ENCODE peak calls at places on chromosomes 16 and 17, in six cellular contexts. One of them, this sample, is unnamed.

GRCh38 chr17:13597723-13598347 is 3.9 kb downstream of the HS3ST3A1 start:
- DNase-seq in brain microvascular endothelial cell: no peak
- DNase-seq in ovary: no peak
- DNase-seq in foreskin fibroblast: peak
- DNase-seq in MM.1S: peak
- DNase-seq in heart right ventricle: peak
- DNase-seq in this sample: peak

GRCh38 chr16:57149391-57149790 is 36.4 kb downstream of the PSME3IP1 start:
- DNase-seq in foreskin fibroblast: no peak
- DNase-seq in brain microvascular endothelial cell: no peak
- DNase-seq in ovary: no peak
- DNase-seq in MM.1S: no peak
- DNase-seq in heart right ventricle: no peak
- DNase-seq in this sample: no peak

GRCh38 chr16:76583466-76583865 is 306.3 kb downstream of the CNTNAP4 start:
- DNase-seq in foreskin fibroblast: no peak
- DNase-seq in brain microvascular endothelial cell: no peak
- DNase-seq in ovary: no peak
- DNase-seq in MM.1S: no peak
- DNase-seq in heart right ventricle: peak
- DNase-seq in this sample: peak

GRCh38 chr16:85136705-85137322 is 24.5 kb upstream of the CIBAR2 start:
- DNase-seq in ovary: peak
- DNase-seq in foreskin fibroblast: peak
- DNase-seq in heart right ventricle: peak
- DNase-seq in MM.1S: no peak
- DNase-seq in brain microvascular endothelial cell: no peak
- DNase-seq in this sample: peak

GRCh38 chr17:39626171-39626670 is 531 bp upstream of the PPP1R1B start:
- DNase-seq in MM.1S: no peak
- DNase-seq in ovary: no peak
- DNase-seq in heart right ventricle: no peak
- DNase-seq in foreskin fibroblast: no peak
- DNase-seq in brain microvascular endothelial cell: no peak
- DNase-seq in this sample: no peak

GRCh38 chr17:55437165-55437605 is 15.6 kb upstream of the MMD start:
- DNase-seq in MM.1S: peak
- DNase-seq in foreskin fibroblast: peak
- DNase-seq in brain microvascular endothelial cell: no peak
- DNase-seq in heart right ventricle: no peak
- DNase-seq in ovary: no peak
- DNase-seq in this sample: no peak

GRCh38 chr17:57915980-57916757 is 39.0 kb downstream of the CUEDC1 start:
- DNase-seq in brain microvascular endothelial cell: no peak
- DNase-seq in ovary: no peak
- DNase-seq in MM.1S: no peak
- DNase-seq in foreskin fibroblast: peak
- DNase-seq in heart right ventricle: no peak
- DNase-seq in this sample: peak

GRCh38 chr17:29764217-29764616 is 141.5 kb upstream of the CORO6 start:
- DNase-seq in heart right ventricle: no peak
- DNase-seq in ovary: no peak
- DNase-seq in brain microvascular endothelial cell: no peak
- DNase-seq in foreskin fibroblast: no peak
- DNase-seq in MM.1S: no peak
- DNase-seq in this sample: no peak

GRCh38 chr17:79042421-79043190 is 18.6 kb downstream of the C1QTNF1 start:
- DNase-seq in brain microvascular endothelial cell: peak
- DNase-seq in foreskin fibroblast: peak
- DNase-seq in MM.1S: peak
- DNase-seq in heart right ventricle: peak
- DNase-seq in ovary: peak
- DNase-seq in this sample: peak

GRCh38 chr16:57540906-57541753 is 1.3 kb upstream of the ADGRG5 start:
- DNase-seq in heart right ventricle: peak
- DNase-seq in foreskin fibroblast: no peak
- DNase-seq in ovary: no peak
- DNase-seq in brain microvascular endothelial cell: no peak
- DNase-seq in MM.1S: no peak
- DNase-seq in this sample: no peak

GRCh38 chr17:17698371-17698770 is 17.1 kb downstream of the RAI1 start:
- DNase-seq in ovary: no peak
- DNase-seq in brain microvascular endothelial cell: no peak
- DNase-seq in heart right ventricle: no peak
- DNase-seq in MM.1S: no peak
- DNase-seq in foreskin fibroblast: no peak
- DNase-seq in this sample: no peak

GRCh38 chr17:64343833-64344637 is 46.6 kb downstream of the PECAM1 start:
- DNase-seq in foreskin fibroblast: peak
- DNase-seq in MM.1S: peak
- DNase-seq in heart right ventricle: peak
- DNase-seq in ovary: peak
- DNase-seq in brain microvascular endothelial cell: peak
- DNase-seq in this sample: peak

GRCh38 chr17:58335779-58336455 is 7.3 kb upstream of the TSPOAP1 start:
- DNase-seq in ovary: no peak
- DNase-seq in brain microvascular endothelial cell: no peak
- DNase-seq in foreskin fibroblast: no peak
- DNase-seq in MM.1S: peak
- DNase-seq in heart right ventricle: no peak
- DNase-seq in this sample: no peak

GRCh38 chr17:69265873-69266272 is 37.2 kb upstream of the ABCA10 start:
- DNase-seq in MM.1S: no peak
- DNase-seq in heart right ventricle: no peak
- DNase-seq in brain microvascular endothelial cell: no peak
- DNase-seq in ovary: no peak
- DNase-seq in foreskin fibroblast: no peak
- DNase-seq in this sample: no peak

GRCh38 chr17:58315750-58316149 is 12.8 kb downstream of the TSPOAP1 start:
- DNase-seq in MM.1S: no peak
- DNase-seq in heart right ventricle: no peak
- DNase-seq in foreskin fibroblast: no peak
- DNase-seq in brain microvascular endothelial cell: no peak
- DNase-seq in ovary: no peak
- DNase-seq in this sample: no peak

GRCh38 chr17:17971431-17972125 is 622 bp downstream of the TOM1L2 start:
- DNase-seq in heart right ventricle: peak
- DNase-seq in brain microvascular endothelial cell: no peak
- DNase-seq in MM.1S: no peak
- DNase-seq in ovary: no peak
- DNase-seq in foreskin fibroblast: peak
- DNase-seq in this sample: no peak

GRCh38 chr16:19601083-19601976 is 45.8 kb downstream of the VPS35L start:
- DNase-seq in ovary: peak
- DNase-seq in foreskin fibroblast: peak
- DNase-seq in heart right ventricle: no peak
- DNase-seq in MM.1S: peak
- DNase-seq in brain microvascular endothelial cell: peak
- DNase-seq in this sample: peak

GRCh38 chr16:25027781-25028180 is 12.6 kb upstream of the ARHGAP17 start:
- DNase-seq in MM.1S: no peak
- DNase-seq in brain microvascular endothelial cell: no peak
- DNase-seq in heart right ventricle: no peak
- DNase-seq in ovary: no peak
- DNase-seq in foreskin fibroblast: no peak
- DNase-seq in this sample: no peak

GRCh38 chr16:77450790-77451487 is 16.1 kb upstream of the ADAMTS18 start:
- DNase-seq in heart right ventricle: no peak
- DNase-seq in foreskin fibroblast: no peak
- DNase-seq in brain microvascular endothelial cell: no peak
- DNase-seq in ovary: no peak
- DNase-seq in MM.1S: peak
- DNase-seq in this sample: no peak

GRCh38 chr16:29926675-29927522 is 873 bp upstream of the KCTD13 start:
- DNase-seq in heart right ventricle: no peak
- DNase-seq in ovary: peak
- DNase-seq in MM.1S: no peak
- DNase-seq in foreskin fibroblast: peak
- DNase-seq in brain microvascular endothelial cell: no peak
- DNase-seq in this sample: peak

GRCh38 chr17:31739300-31739699 is 119.7 kb downstream of the COPRS start:
- DNase-seq in MM.1S: no peak
- DNase-seq in foreskin fibroblast: peak
- DNase-seq in heart right ventricle: no peak
- DNase-seq in ovary: no peak
- DNase-seq in brain microvascular endothelial cell: peak
- DNase-seq in this sample: no peak

GRCh38 chr17:14604920-14605599 is 304.2 kb downstream of the HS3ST3B1 start:
- DNase-seq in heart right ventricle: peak
- DNase-seq in foreskin fibroblast: no peak
- DNase-seq in MM.1S: no peak
- DNase-seq in ovary: no peak
- DNase-seq in brain microvascular endothelial cell: no peak
- DNase-seq in this sample: no peak

GRCh38 chr17:75703591-75703990 is 17.7 kb upstream of the ITGB4 start:
- DNase-seq in ovary: no peak
- DNase-seq in foreskin fibroblast: peak
- DNase-seq in MM.1S: no peak
- DNase-seq in heart right ventricle: no peak
- DNase-seq in brain microvascular endothelial cell: no peak
- DNase-seq in this sample: no peak

GRCh38 chr17:49621420-49621819 is 45.7 kb downstream of the NXPH3 start:
- DNase-seq in brain microvascular endothelial cell: no peak
- DNase-seq in heart right ventricle: no peak
- DNase-seq in foreskin fibroblast: no peak
- DNase-seq in MM.1S: no peak
- DNase-seq in ovary: no peak
- DNase-seq in this sample: no peak

GRCh38 chr16:18788828-18789514 is 1.2 kb downstream of the RPS15A start:
- DNase-seq in brain microvascular endothelial cell: no peak
- DNase-seq in heart right ventricle: no peak
- DNase-seq in foreskin fibroblast: no peak
- DNase-seq in ovary: no peak
- DNase-seq in MM.1S: peak
- DNase-seq in this sample: no peak

GRCh38 chr16:65782537-65783290 is 583.8 kb upstream of the CDH5 start:
- DNase-seq in foreskin fibroblast: peak
- DNase-seq in ovary: peak
- DNase-seq in heart right ventricle: no peak
- DNase-seq in MM.1S: no peak
- DNase-seq in brain microvascular endothelial cell: peak
- DNase-seq in this sample: peak

GRCh38 chr16:83420206-83420760 is 387.5 kb upstream of the HSBP1 start:
- DNase-seq in foreskin fibroblast: peak
- DNase-seq in ovary: no peak
- DNase-seq in MM.1S: peak
- DNase-seq in brain microvascular endothelial cell: peak
- DNase-seq in heart right ventricle: no peak
- DNase-seq in this sample: peak

GRCh38 chr16:83418565-83418964 is 389.2 kb upstream of the HSBP1 start:
- DNase-seq in brain microvascular endothelial cell: no peak
- DNase-seq in heart right ventricle: no peak
- DNase-seq in ovary: no peak
- DNase-seq in foreskin fibroblast: no peak
- DNase-seq in MM.1S: no peak
- DNase-seq in this sample: no peak
- TF ChIP-seq CTCF in brain microvascular endothelial cell: peak
- TF ChIP-seq CTCF in heart right ventricle: no peak
- TF ChIP-seq CTCF in ovary: no peak
- TF ChIP-seq CTCF in foreskin fibroblast: no peak
- TF ChIP-seq CTCF in MM.1S: no peak
- TF ChIP-seq CTCF in this sample: no peak

GRCh38 chr17:59627269-59627668 is 7.6 kb downstream of the CLTC start:
- DNase-seq in ovary: no peak
- DNase-seq in foreskin fibroblast: no peak
- DNase-seq in MM.1S: no peak
- DNase-seq in brain microvascular endothelial cell: no peak
- DNase-seq in heart right ventricle: no peak
- DNase-seq in this sample: no peak
- H3K4me3 ChIP-seq in ovary: no peak
- H3K4me3 ChIP-seq in foreskin fibroblast: no peak
- H3K4me3 ChIP-seq in MM.1S: no peak
- H3K4me3 ChIP-seq in brain microvascular endothelial cell: no peak
- H3K4me3 ChIP-seq in heart right ventricle: no peak
- H3K4me3 ChIP-seq in this sample: no peak

GRCh38 chr16:10988164-10988803 is 43.9 kb downstream of the CLEC16A start:
- DNase-seq in foreskin fibroblast: no peak
- DNase-seq in MM.1S: no peak
- DNase-seq in heart right ventricle: no peak
- DNase-seq in brain microvascular endothelial cell: no peak
- DNase-seq in ovary: no peak
- DNase-seq in this sample: no peak
- TF ChIP-seq CTCF in foreskin fibroblast: peak
- TF ChIP-seq CTCF in MM.1S: peak
- TF ChIP-seq CTCF in heart right ventricle: peak
- TF ChIP-seq CTCF in brain microvascular endothelial cell: peak
- TF ChIP-seq CTCF in ovary: no peak
- TF ChIP-seq CTCF in this sample: peak

GRCh38 chr16:50152807-50153647 is at the start of gene TENT4B:
- DNase-seq in foreskin fibroblast: peak
- DNase-seq in MM.1S: peak
- DNase-seq in brain microvascular endothelial cell: peak
- DNase-seq in ovary: peak
- DNase-seq in heart right ventricle: peak
- DNase-seq in this sample: peak

GRCh38 chr16:50154369-50154947 is 1.4 kb downstream of the TENT4B start:
- DNase-seq in brain microvascular endothelial cell: no peak
- DNase-seq in ovary: no peak
- DNase-seq in heart right ventricle: peak
- DNase-seq in MM.1S: peak
- DNase-seq in foreskin fibroblast: peak
- DNase-seq in this sample: no peak

GRCh38 chr16:50156590-50156989 is 3.5 kb downstream of the TENT4B start:
- DNase-seq in brain microvascular endothelial cell: no peak
- DNase-seq in foreskin fibroblast: no peak
- DNase-seq in MM.1S: no peak
- DNase-seq in heart right ventricle: no peak
- DNase-seq in ovary: no peak
- DNase-seq in this sample: no peak

GRCh38 chr16:50153648-50154368 is 702 bp downstream of the TENT4B start:
- DNase-seq in heart right ventricle: peak
- DNase-seq in MM.1S: peak
- DNase-seq in ovary: peak
- DNase-seq in brain microvascular endothelial cell: no peak
- DNase-seq in foreskin fibroblast: peak
- DNase-seq in this sample: no peak

GRCh38 chr16:50155925-50156324 is 2.8 kb downstream of the TENT4B start:
- DNase-seq in MM.1S: no peak
- DNase-seq in heart right ventricle: no peak
- DNase-seq in ovary: no peak
- DNase-seq in foreskin fibroblast: no peak
- DNase-seq in brain microvascular endothelial cell: no peak
- DNase-seq in this sample: no peak
- H3K4me3 ChIP-seq in MM.1S: peak
- H3K4me3 ChIP-seq in heart right ventricle: peak
- H3K4me3 ChIP-seq in ovary: peak
- H3K4me3 ChIP-seq in foreskin fibroblast: peak
- H3K4me3 ChIP-seq in brain microvascular endothelial cell: no peak
- H3K4me3 ChIP-seq in this sample: no peak

GRCh38 chr16:67647111-67647651 is 2.2 kb downstream of the CARMIL2 start:
- DNase-seq in foreskin fibroblast: no peak
- DNase-seq in MM.1S: no peak
- DNase-seq in heart right ventricle: no peak
- DNase-seq in ovary: no peak
- DNase-seq in brain microvascular endothelial cell: no peak
- DNase-seq in this sample: no peak
- TF ChIP-seq CTCF in foreskin fibroblast: no peak
- TF ChIP-seq CTCF in MM.1S: no peak
- TF ChIP-seq CTCF in heart right ventricle: no peak
- TF ChIP-seq CTCF in ovary: no peak
- TF ChIP-seq CTCF in brain microvascular endothelial cell: no peak
- TF ChIP-seq CTCF in this sample: no peak

This sample was measured in astrocyte of the spinal cord.